ENCODE peak calls at places on chromosome 2, in nine cellular contexts. J is NCI-H1092; D is prostate gland; Y is stimulated activated CD8-positive, alpha-beta memory T cell treated with anti-CD3 and anti-CD28 coated beads, Interleukin-2, amount 100 ng/mL, for 1 hour; K is T-helper 1 cell; L is stomach; P is NCI-H2171 treated with DMSO at 0.1 percent for 48 hours; A is activated T-cell treated with anti-CD3 and anti-CD28 coated beads, Interleukin-2, amount 50 U/mL, for 72 hours; Q is GM19239. T is an unnamed sample.

GRCh38 chr2:171244970-171245782 is 84.5 kb upstream of the TLK1 start:
- DNase-seq in Y (no peak), L (no peak), K (no peak), Q (no peak), P (no peak), J (no peak), D (no peak), A (no peak), T (no peak)

GRCh38 chr2:239943571-239943970 is 81.6 kb downstream of the NDUFA10 start:
- DNase-seq in J (no peak), K (no peak), P (no peak), Q (no peak), L (no peak), A (no peak), D (no peak), Y (no peak), T (peak)

GRCh38 chr2:237664151-237664550 is 36.8 kb downstream of the LRRFIP1 start:
- DNase-seq in K (no peak), D (no peak), Y (no peak), Q (no peak), A (no peak), L (no peak), J (no peak), P (no peak), T (no peak)

GRCh38 chr2:215664847-215665525 is 229.1 kb upstream of the FN1 start:
- DNase-seq in D (no peak), P (no peak), L (no peak), K (no peak), A (peak), J (no peak), Q (no peak), Y (no peak), T (no peak)

GRCh38 chr2:212124597-212124996 is 414.0 kb downstream of the ERBB4 start:
- DNase-seq in K (no peak), Q (no peak), L (no peak), J (no peak), A (no peak), P (no peak), D (no peak), Y (no peak), T (no peak)

GRCh38 chr2:224038049-224038829 is 847 bp downstream of the SERPINE2 start:
- DNase-seq in Q (peak), Y (no peak), P (peak), K (no peak), J (no peak), D (peak), L (no peak), A (peak), T (peak)

GRCh38 chr2:214410128-214410775 is 602 bp upstream of the VWC2L start:
- DNase-seq in Q (no peak), J (no peak), P (peak), Y (no peak), A (no peak), L (no peak), D (no peak), K (no peak), T (no peak)

GRCh38 chr2:173752152-173752551 is 213.0 kb downstream of the SP3 start:
- DNase-seq in Y (no peak), Q (no peak), D (no peak), K (no peak), P (no peak), J (no peak), L (no peak), A (no peak), T (no peak)

GRCh38 chr2:148167241-148167766 is 146.4 kb downstream of the MBD5 start:
- DNase-seq in K (no peak), L (no peak), A (no peak), Y (no peak), J (no peak), D (no peak), P (no peak), Q (no peak), T (no peak)

T was measured in posterior cingulate gyrus.